ENCODE peak calls at places on chromosomes 12 and 14, in six cellular contexts. R, W, I, S, K and N are unnamed samples.

GRCh38 chr12:53051058-53051880 is 1.4 kb downstream of the TNS2 start:
- DNase-seq in R (peak; percentile 77), W (no peak), I (peak; percentile 70), S (no peak), K (peak; percentile 56), N (no peak)

GRCh38 chr12:122006186-122006926 is 15.3 kb upstream of the BCL7A start:
- DNase-seq in R (no peak), W (no peak), I (no peak), S (no peak), K (no peak), N (no peak)

GRCh38 chr12:54991161-54991991 is 6.8 kb upstream of the TESPA1 start:
- DNase-seq in R (no peak), W (no peak), I (no peak), S (no peak), K (no peak), N (no peak)

GRCh38 chr12:57384512-57384911 is 46.3 kb downstream of the R3HDM2 start:
- DNase-seq in R (no peak), W (no peak), I (no peak), S (no peak), K (no peak), N (no peak)

GRCh38 chr12:69084816-69085215 is 151.8 kb upstream of the CPM start:
- DNase-seq in R (no peak), W (no peak), I (no peak), S (no peak), K (no peak), N (no peak)

GRCh38 chr14:89425931-89426330 is 8.9 kb upstream of the FOXN3 start:
- DNase-seq in R (no peak), W (no peak), I (peak; percentile 99), S (no peak), K (no peak), N (no peak)

GRCh38 chr12:128190614-128191013 is 76.4 kb upstream of the TMEM132C start:
- DNase-seq in R (no peak), W (peak; percentile 65), I (no peak), S (no peak), K (no peak), N (no peak)

GRCh38 chr12:93441111-93441616 is 583 bp downstream of the UBE2N start:
- DNase-seq in R (peak; percentile 27), W (peak; percentile 46), I (peak; percentile 7), S (no peak), K (no peak), N (no peak)

GRCh38 chr14:49550284-49551184 is 35.6 kb downstream of the RPS29 start:
- DNase-seq in R (no peak), W (peak; percentile 10), I (peak; percentile 19), S (no peak), K (no peak), N (no peak)

GRCh38 chr14:35140718-35141581 is 18.6 kb downstream of the PRORP start:
- DNase-seq in R (no peak), W (no peak), I (peak; percentile 52), S (peak; percentile 10), K (no peak), N (no peak)

GRCh38 chr12:67370979-67371378 is 101.8 kb downstream of the CAND1 start:
- DNase-seq in R (no peak), W (no peak), I (no peak), S (no peak), K (no peak), N (no peak)

GRCh38 chr12:49955899-49956662 is 5.5 kb downstream of the AQP2 start:
- DNase-seq in R (no peak), W (no peak), I (no peak), S (no peak), K (no peak), N (no peak)

GRCh38 chr12:57461326-57461903 is 1.8 kb downstream of the GLI1 start:
- DNase-seq in R (peak; percentile 58), W (peak; percentile 71), I (peak; percentile 57), S (peak; percentile 88), K (no peak), N (no peak)

GRCh38 chr14:91372680-91373495 is 44.7 kb downstream of the CCDC88C start:
- DNase-seq in R (no peak), W (no peak), I (no peak), S (no peak), K (no peak), N (no peak)

GRCh38 chr14:30521899-30522736 is 36.8 kb upstream of the G2E3 start:
- DNase-seq in R (no peak), W (peak; percentile 58), I (peak; percentile 51), S (peak; percentile 23), K (no peak), N (no peak)

GRCh38 chr14:58882577-58883018 is 244.8 kb downstream of the DACT1 start:
- DNase-seq in R (no peak), W (no peak), I (peak; percentile 67), S (no peak), K (no peak), N (no peak)

GRCh38 chr12:53231859-53232640 is at the start of gene RARG:
- DNase-seq in R (peak; percentile 88), W (no peak), I (no peak), S (peak; percentile 72), K (no peak), N (peak; percentile 39)

GRCh38 chr12:16020034-16020433 is 108.9 kb downstream of the DERA start:
- DNase-seq in R (no peak), W (no peak), I (no peak), S (no peak), K (no peak), N (no peak)

GRCh38 chr12:118359541-118359915 is 13.2 kb downstream of the TAOK3 start:
- DNase-seq in R (no peak), W (no peak), I (no peak), S (no peak), K (no peak), N (no peak)

GRCh38 chr14:22819191-22819988 is 4.2 kb upstream of the SLC7A7 start:
- DNase-seq in R (peak; percentile 90), W (no peak), I (peak; percentile 85), S (no peak), K (peak; percentile 95), N (peak; percentile 80)

GRCh38 chr12:96807741-96808140 is 99.3 kb upstream of the NEDD1 start:
- DNase-seq in R (no peak), W (no peak), I (no peak), S (no peak), K (no peak), N (no peak)

GRCh38 chr12:106033161-106033675 is 105.5 kb downstream of the NUAK1 start:
- DNase-seq in R (no peak), W (no peak), I (no peak), S (no peak), K (no peak), N (no peak)
- H3K4me1 ChIP-seq in R (no peaks in the 10 kb centered on the region), W (peaks cover 3% of the 10 kb centered on the region), I (peaks cover 18% of the 10 kb centered on the region), S (no peaks in the 10 kb centered on the region), K (peaks cover 28% of the 10 kb centered on the region), N (no peaks in the 10 kb centered on the region)

GRCh38 chr12:99381992-99382391 is 265.6 kb upstream of the GARIN6 start:
- DNase-seq in R (no peak), W (no peak), I (no peak), S (no peak), K (no peak), N (no peak)
- H3K4me1 ChIP-seq in R (no peaks in the 10 kb centered on the region), W (no peaks in the 10 kb centered on the region), I (no peaks in the 10 kb centered on the region), S (no peaks in the 10 kb centered on the region), K (no peaks in the 10 kb centered on the region), N (no peaks in the 10 kb centered on the region)

DNA sequence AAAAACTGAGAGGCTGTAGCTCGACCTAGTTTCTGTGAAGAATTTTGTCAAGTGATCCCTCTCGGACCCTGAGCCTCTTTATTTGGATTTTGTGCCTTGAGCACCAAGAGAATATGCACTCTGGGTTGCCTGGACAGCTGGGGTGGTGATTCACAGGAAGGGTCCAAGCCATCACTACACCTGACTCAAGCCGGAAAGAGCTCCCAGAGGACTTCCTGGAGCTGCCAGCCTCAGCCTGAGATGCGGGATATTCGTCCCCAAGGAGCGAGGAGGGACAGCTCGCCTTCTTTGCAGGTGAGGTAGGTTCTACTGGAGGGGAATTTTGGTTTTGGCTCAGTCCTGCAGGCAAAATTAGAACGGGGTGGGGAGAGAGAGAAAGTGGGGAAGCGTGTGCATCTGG is 94.3 kb downstream of the GALNT8 start:
- DNase-seq in R (no peak), W (no peak), I (no peak), S (no peak), K (no peak), N (no peak)
- H3K4me1 ChIP-seq in R (peaks cover 5% of the 10 kb centered on the region), W (peaks cover 33% of the 10 kb centered on the region), I (no peaks in the 10 kb centered on the region), S (no peaks in the 10 kb centered on the region), K (no peaks in the 10 kb centered on the region), N (peaks cover 3% of the 10 kb centered on the region)

GRCh38 chr14:74942608-74943007 is 12.8 kb downstream of the PGF start:
- DNase-seq in R (no peak), W (no peak), I (no peak), S (peak; percentile 34), K (no peak), N (no peak)

GRCh38 chr14:74942164-74942563 is 13.2 kb downstream of the PGF start:
- DNase-seq in R (no peak), W (no peak), I (no peak), S (no peak), K (no peak), N (no peak)

GRCh38 chr14:74938873-74939495 is 15.9 kb upstream of the RPS6KL1 start:
- DNase-seq in R (no peak), W (no peak), I (no peak), S (no peak), K (no peak), N (no peak)

GRCh38 chr14:74941676-74942097 is 13.7 kb downstream of the PGF start:
- DNase-seq in R (peak; percentile 45), W (no peak), I (peak; percentile 57), S (peak; percentile 53), K (no peak), N (peak; percentile 70)

GRCh38 chr14:74940956-74941565 is 14.3 kb downstream of the PGF start:
- DNase-seq in R (no peak), W (no peak), I (no peak), S (no peak), K (no peak), N (no peak)
- H3K4me1 ChIP-seq in R (peaks cover 35% of the 10 kb centered on the region), W (peaks cover 13% of the 10 kb centered on the region), I (peaks cover 21% of the 10 kb centered on the region), S (peaks cover 35% of the 10 kb centered on the region), K (peaks cover 9% of the 10 kb centered on the region), N (peaks cover 29% of the 10 kb centered on the region)

GRCh38 chr12:64621257-64621942 is 11.1 kb downstream of the RASSF3 start:
- DNase-seq in R (no peak), W (no peak), I (peak; percentile 95), S (no peak), K (no peak), N (peak; percentile 85)
- H3K4me1 ChIP-seq in R (peaks cover 16% of the 10 kb centered on the region), W (peaks cover 10% of the 10 kb centered on the region), I (peaks cover 20% of the 10 kb centered on the region), S (peaks cover 13% of the 10 kb centered on the region), K (peaks cover 16% of the 10 kb centered on the region), N (peaks cover 7% of the 10 kb centered on the region)

DNA sequence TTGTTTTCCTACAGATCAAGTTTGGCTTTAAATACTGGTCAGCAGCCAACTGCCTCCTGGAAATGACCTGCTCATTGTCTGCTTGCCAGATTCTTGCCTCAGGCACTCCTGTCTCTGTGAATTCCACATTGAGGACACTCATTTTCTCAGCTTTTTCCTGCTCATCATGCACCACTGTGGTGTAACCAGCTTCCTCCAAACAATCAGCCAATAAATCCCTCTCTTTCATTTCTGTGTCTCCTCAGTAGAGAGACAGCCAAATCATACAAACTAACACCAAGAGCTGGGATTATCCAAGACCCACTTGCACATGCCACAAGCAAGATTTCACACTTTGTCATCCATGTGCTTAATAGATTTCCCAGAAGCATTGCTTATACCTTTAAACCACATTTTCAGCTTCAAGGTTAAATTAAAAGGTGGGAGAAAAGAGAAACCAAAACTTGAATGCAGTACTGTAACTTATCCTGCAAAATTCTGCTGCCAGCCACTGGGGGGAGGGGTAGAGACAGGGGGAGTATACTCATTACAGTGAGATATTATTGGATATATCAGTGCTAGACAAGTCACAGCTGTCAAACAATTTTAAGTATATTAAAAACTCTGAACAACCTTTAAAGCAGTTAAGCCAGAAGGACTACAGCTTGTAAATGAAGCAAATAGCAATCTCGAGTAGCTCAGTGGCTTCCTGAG is 105.0 kb downstream of the PPP2R5E start:
- DNase-seq in R (peak; percentile 85), W (no peak), I (peak; percentile 92), S (peak; percentile 14), K (no peak), N (peak; percentile 86)
- H3K4me1 ChIP-seq in R (peaks cover 64% of the 10 kb centered on the region), W (peaks cover 21% of the 10 kb centered on the region), I (peaks cover 10% of the 10 kb centered on the region), S (no peaks in the 10 kb centered on the region), K (peaks cover 14% of the 10 kb centered on the region), N (peaks cover 9% of the 10 kb centered on the region)